ENCODE peak calls at places on chromosomes 12 and 14, in seven cellular contexts. One of them, this sample, is unnamed.
A peak's percentile ranks its signal among the peaks of the same experiment; 100 is the strongest.

GRCh38 chr12:90801776-90802175 is 153.2 kb downstream of the CCER1 start:
- DNase-seq in AG04450: peak; percentile 2
- DNase-seq in endodermal cell: no peak
- DNase-seq in dorsolateral prefrontal cortex: no peak
- DNase-seq in heart right ventricle: no peak
- DNase-seq in upper lobe of right lung: no peak
- DNase-seq in neural progenitor cell: no peak
- DNase-seq in this sample: peak; percentile 28

GRCh38 chr14:65251213-65251612 is 148.9 kb upstream of the MAX start:
- DNase-seq in AG04450: peak; percentile 39
- DNase-seq in neural progenitor cell: no peak
- DNase-seq in heart right ventricle: no peak
- DNase-seq in upper lobe of right lung: no peak
- DNase-seq in dorsolateral prefrontal cortex: no peak
- DNase-seq in endodermal cell: no peak
- DNase-seq in this sample: peak; percentile 68

GRCh38 chr14:64601571-64601970 is 51.8 kb downstream of the PPP1R36 start:
- DNase-seq in upper lobe of right lung: no peak
- DNase-seq in AG04450: no peak
- DNase-seq in heart right ventricle: no peak
- DNase-seq in neural progenitor cell: no peak
- DNase-seq in dorsolateral prefrontal cortex: no peak
- DNase-seq in endodermal cell: no peak
- DNase-seq in this sample: no peak

GRCh38 chr12:68310370-68310769 is 21.8 kb downstream of the MDM1 start:
- DNase-seq in upper lobe of right lung: no peak
- DNase-seq in dorsolateral prefrontal cortex: no peak
- DNase-seq in AG04450: peak; percentile 55
- DNase-seq in neural progenitor cell: no peak
- DNase-seq in heart right ventricle: no peak
- DNase-seq in endodermal cell: no peak
- DNase-seq in this sample: peak; percentile 81

GRCh38 chr12:111440631-111441030 is 34.9 kb downstream of the SH2B3 start:
- DNase-seq in dorsolateral prefrontal cortex: no peak
- DNase-seq in upper lobe of right lung: peak; percentile 32
- DNase-seq in neural progenitor cell: no peak
- DNase-seq in heart right ventricle: no peak
- DNase-seq in AG04450: no peak
- DNase-seq in endodermal cell: peak; percentile 45
- DNase-seq in this sample: no peak

GRCh38 chr12:132147423-132148367 is 3.4 kb downstream of the NOC4L start:
- DNase-seq in heart right ventricle: no peak
- DNase-seq in neural progenitor cell: no peak
- DNase-seq in dorsolateral prefrontal cortex: no peak
- DNase-seq in AG04450: no peak
- DNase-seq in endodermal cell: no peak
- DNase-seq in upper lobe of right lung: peak; percentile 63
- DNase-seq in this sample: no peak

GRCh38 chr14:102998393-102998792 is 59.0 kb downstream of the CDC42BPB start:
- DNase-seq in AG04450: no peak
- DNase-seq in endodermal cell: no peak
- DNase-seq in heart right ventricle: no peak
- DNase-seq in upper lobe of right lung: no peak
- DNase-seq in neural progenitor cell: no peak
- DNase-seq in dorsolateral prefrontal cortex: no peak
- DNase-seq in this sample: peak; percentile 61

GRCh38 chr14:23352506-23353432 is at the start of gene SLC22A17:
- DNase-seq in endodermal cell: peak; percentile 93
- DNase-seq in dorsolateral prefrontal cortex: peak; percentile 93
- DNase-seq in upper lobe of right lung: peak; percentile 78
- DNase-seq in AG04450: peak; percentile 81
- DNase-seq in heart right ventricle: peak; percentile 85
- DNase-seq in neural progenitor cell: peak; percentile 91
- DNase-seq in this sample: peak; percentile 85

GRCh38 chr14:66508547-66508845 is 549 bp downstream of the GPHN start:
- DNase-seq in neural progenitor cell: no peak
- DNase-seq in upper lobe of right lung: no peak
- DNase-seq in dorsolateral prefrontal cortex: no peak
- DNase-seq in endodermal cell: no peak
- DNase-seq in AG04450: no peak
- DNase-seq in heart right ventricle: no peak
- DNase-seq in this sample: no peak
- H3K27ac ChIP-seq in neural progenitor cell: peak overlapping the region; percentile 80
- H3K27ac ChIP-seq in upper lobe of right lung: peak overlapping the region; percentile 83
- H3K27ac ChIP-seq in dorsolateral prefrontal cortex: peak overlapping the region; percentile 95
- H3K27ac ChIP-seq in endodermal cell: peak overlapping the region; percentile 78
- H3K27ac ChIP-seq in AG04450: peak overlapping the region; percentile 35
- H3K27ac ChIP-seq in heart right ventricle: peak overlapping the region; percentile 96
- H3K27ac ChIP-seq in this sample: peak overlapping the region; percentile 45

DNA sequence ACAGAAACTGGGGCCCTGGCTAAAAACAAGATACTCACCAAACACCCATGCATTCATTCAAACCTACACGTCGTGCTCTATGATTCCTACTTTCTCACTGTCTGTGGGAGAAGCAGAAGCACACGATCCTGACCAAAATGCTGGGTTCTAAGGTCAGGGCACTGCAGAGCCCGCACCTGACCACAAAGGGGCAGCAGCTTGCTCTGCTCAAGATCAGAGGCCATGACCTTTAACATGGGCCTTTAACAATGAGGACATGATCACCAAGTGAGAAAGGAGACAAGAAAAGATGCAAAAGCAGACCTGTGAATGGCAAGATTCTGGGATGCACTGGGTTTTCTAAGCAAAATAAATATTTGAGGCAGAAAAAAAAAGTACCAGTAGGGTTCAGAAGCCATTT is 40.1 kb upstream of the VPS33A start:
- DNase-seq in endodermal cell: peak; percentile 83
- DNase-seq in upper lobe of right lung: no peak
- DNase-seq in heart right ventricle: no peak
- DNase-seq in dorsolateral prefrontal cortex: no peak
- DNase-seq in neural progenitor cell: peak; percentile 25
- DNase-seq in AG04450: no peak
- DNase-seq in this sample: no peak
- TF ChIP-seq CTCF in endodermal cell: peak; percentile 78
- TF ChIP-seq CTCF in upper lobe of right lung: no peak
- TF ChIP-seq CTCF in heart right ventricle: no peak
- TF ChIP-seq CTCF in dorsolateral prefrontal cortex: no peak
- TF ChIP-seq CTCF in neural progenitor cell: peak; percentile 37
- TF ChIP-seq CTCF in AG04450: no peak
- TF ChIP-seq CTCF in this sample: no peak

GRCh38 chr14:74940956-74941565 is 14.3 kb downstream of the PGF start:
- DNase-seq in heart right ventricle: no peak
- DNase-seq in endodermal cell: no peak
- DNase-seq in dorsolateral prefrontal cortex: no peak
- DNase-seq in AG04450: no peak
- DNase-seq in upper lobe of right lung: no peak
- DNase-seq in neural progenitor cell: no peak
- DNase-seq in this sample: no peak
- H3K27ac ChIP-seq in heart right ventricle: peak overlapping the region; percentile 87
- H3K27ac ChIP-seq in endodermal cell: no peak overlapping the region
- H3K27ac ChIP-seq in dorsolateral prefrontal cortex: peak overlapping the region; percentile 83
- H3K27ac ChIP-seq in AG04450: no peak overlapping the region
- H3K27ac ChIP-seq in upper lobe of right lung: peak overlapping the region; percentile 87
- H3K27ac ChIP-seq in neural progenitor cell: no peak overlapping the region
- H3K27ac ChIP-seq in this sample: no peak overlapping the region

GRCh38 chr12:113345318-113345717 is 10.4 kb upstream of the SLC8B1 start:
- DNase-seq in endodermal cell: no peak
- DNase-seq in heart right ventricle: no peak
- DNase-seq in AG04450: no peak
- DNase-seq in upper lobe of right lung: no peak
- DNase-seq in dorsolateral prefrontal cortex: no peak
- DNase-seq in neural progenitor cell: no peak
- DNase-seq in this sample: no peak

GRCh38 chr12:113347892-113348291 is 10.5 kb upstream of the PLBD2 start:
- DNase-seq in neural progenitor cell: no peak
- DNase-seq in AG04450: no peak
- DNase-seq in heart right ventricle: no peak
- DNase-seq in upper lobe of right lung: no peak
- DNase-seq in dorsolateral prefrontal cortex: no peak
- DNase-seq in endodermal cell: no peak
- DNase-seq in this sample: no peak

GRCh38 chr12:113348849-113349536 is 9.4 kb upstream of the PLBD2 start:
- DNase-seq in heart right ventricle: no peak
- DNase-seq in dorsolateral prefrontal cortex: no peak
- DNase-seq in upper lobe of right lung: no peak
- DNase-seq in endodermal cell: peak; percentile 81
- DNase-seq in AG04450: no peak
- DNase-seq in neural progenitor cell: peak; percentile 24
- DNase-seq in this sample: no peak

GRCh38 chr12:113346387-113346786 is 11.5 kb upstream of the SLC8B1 start:
- DNase-seq in dorsolateral prefrontal cortex: no peak
- DNase-seq in heart right ventricle: no peak
- DNase-seq in neural progenitor cell: no peak
- DNase-seq in AG04450: no peak
- DNase-seq in endodermal cell: no peak
- DNase-seq in upper lobe of right lung: no peak
- DNase-seq in this sample: no peak

DNA sequence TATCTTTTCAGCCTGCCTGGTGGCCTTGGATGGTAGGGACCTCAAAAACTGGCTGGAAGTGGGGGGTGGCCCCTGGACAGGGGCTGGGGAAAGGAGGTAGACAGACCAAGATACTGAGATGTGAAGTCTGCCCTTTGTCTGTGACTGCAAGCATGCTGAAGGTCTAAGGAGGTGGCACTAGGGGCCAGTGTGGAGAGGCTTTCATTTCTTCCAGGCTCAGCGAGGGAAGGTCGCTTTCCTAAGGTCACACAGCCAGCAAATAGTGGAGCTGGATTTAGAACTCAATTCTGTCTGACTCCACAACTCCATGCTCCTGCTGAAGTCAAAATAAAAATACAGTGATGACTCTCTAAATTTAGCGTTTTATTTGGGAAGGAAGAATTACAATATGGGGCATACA is 11.3 kb upstream of the PLBD2 start:
- DNase-seq in endodermal cell: peak; percentile 65
- DNase-seq in neural progenitor cell: no peak
- DNase-seq in heart right ventricle: no peak
- DNase-seq in AG04450: no peak
- DNase-seq in upper lobe of right lung: no peak
- DNase-seq in dorsolateral prefrontal cortex: no peak
- DNase-seq in this sample: no peak
- TF ChIP-seq CTCF in endodermal cell: peak; percentile 42
- TF ChIP-seq CTCF in neural progenitor cell: no peak
- TF ChIP-seq CTCF in heart right ventricle: no peak
- TF ChIP-seq CTCF in AG04450: no peak
- TF ChIP-seq CTCF in upper lobe of right lung: no peak
- TF ChIP-seq CTCF in dorsolateral prefrontal cortex: no peak
- TF ChIP-seq CTCF in this sample: no peak

GRCh38 chr12:28759334-28759733 is 389.7 kb upstream of the FAR2 start:
- DNase-seq in heart right ventricle: no peak
- DNase-seq in upper lobe of right lung: no peak
- DNase-seq in dorsolateral prefrontal cortex: no peak
- DNase-seq in AG04450: no peak
- DNase-seq in endodermal cell: peak; percentile 87
- DNase-seq in neural progenitor cell: peak; percentile 49
- DNase-seq in this sample: no peak
- H3K27ac ChIP-seq in heart right ventricle: no peak overlapping the region
- H3K27ac ChIP-seq in upper lobe of right lung: no peak overlapping the region
- H3K27ac ChIP-seq in dorsolateral prefrontal cortex: no peak overlapping the region
- H3K27ac ChIP-seq in AG04450: no peak overlapping the region
- H3K27ac ChIP-seq in endodermal cell: no peak overlapping the region
- H3K27ac ChIP-seq in neural progenitor cell: no peak overlapping the region
- H3K27ac ChIP-seq in this sample: no peak overlapping the region

GRCh38 chr12:110135012-110135411 is 10.9 kb downstream of the IFT81 start:
- DNase-seq in neural progenitor cell: no peak
- DNase-seq in dorsolateral prefrontal cortex: no peak
- DNase-seq in upper lobe of right lung: no peak
- DNase-seq in heart right ventricle: no peak
- DNase-seq in AG04450: peak; percentile 65
- DNase-seq in endodermal cell: no peak
- DNase-seq in this sample: peak; percentile 34
- TF ChIP-seq CTCF in neural progenitor cell: no peak
- TF ChIP-seq CTCF in dorsolateral prefrontal cortex: no peak
- TF ChIP-seq CTCF in upper lobe of right lung: no peak
- TF ChIP-seq CTCF in heart right ventricle: no peak
- TF ChIP-seq CTCF in AG04450: no peak
- TF ChIP-seq CTCF in endodermal cell: no peak
- TF ChIP-seq CTCF in this sample: no peak

GRCh38 chr12:124736115-124737039 is 127.3 kb downstream of the SCARB1 start:
- DNase-seq in heart right ventricle: no peak
- DNase-seq in endodermal cell: no peak
- DNase-seq in upper lobe of right lung: no peak
- DNase-seq in AG04450: no peak
- DNase-seq in dorsolateral prefrontal cortex: no peak
- DNase-seq in neural progenitor cell: no peak
- DNase-seq in this sample: no peak
- H3K27ac ChIP-seq in heart right ventricle: peak overlapping the region; percentile 38
- H3K27ac ChIP-seq in endodermal cell: no peak overlapping the region
- H3K27ac ChIP-seq in upper lobe of right lung: no peak overlapping the region
- H3K27ac ChIP-seq in AG04450: no peak overlapping the region
- H3K27ac ChIP-seq in dorsolateral prefrontal cortex: peak overlapping the region; percentile 28
- H3K27ac ChIP-seq in neural progenitor cell: no peak overlapping the region
- H3K27ac ChIP-seq in this sample: no peak overlapping the region

DNA sequence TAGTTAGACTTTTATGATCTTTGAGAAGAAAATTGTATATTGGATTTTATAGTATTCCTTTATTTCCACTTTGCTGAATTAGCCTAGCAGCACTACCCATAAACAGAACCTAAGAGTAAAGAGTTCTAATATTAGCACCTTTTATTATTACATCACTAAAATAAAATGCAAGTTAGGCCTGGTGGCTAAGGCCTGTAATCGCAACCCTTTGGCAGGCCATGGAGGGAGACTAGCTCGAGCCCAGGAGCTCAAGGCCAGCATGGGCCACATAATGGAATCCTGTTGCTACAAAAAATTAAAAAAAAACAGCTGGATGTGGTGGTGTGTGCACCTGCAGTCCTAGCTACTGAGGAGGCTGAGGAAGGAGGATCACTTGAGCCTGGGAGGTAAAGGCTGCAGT is 288.2 kb downstream of the TRHDE start:
- DNase-seq in endodermal cell: peak; percentile 55
- DNase-seq in upper lobe of right lung: no peak
- DNase-seq in dorsolateral prefrontal cortex: no peak
- DNase-seq in heart right ventricle: no peak
- DNase-seq in neural progenitor cell: no peak
- DNase-seq in AG04450: no peak
- DNase-seq in this sample: no peak
- TF ChIP-seq CTCF in endodermal cell: peak; percentile 64
- TF ChIP-seq CTCF in upper lobe of right lung: no peak
- TF ChIP-seq CTCF in dorsolateral prefrontal cortex: no peak
- TF ChIP-seq CTCF in heart right ventricle: no peak
- TF ChIP-seq CTCF in neural progenitor cell: peak; percentile 20
- TF ChIP-seq CTCF in AG04450: no peak
- TF ChIP-seq CTCF in this sample: peak; percentile 21

GRCh38 chr12:42630323-42630722 is 40.8 kb upstream of the PRICKLE1 start:
- DNase-seq in endodermal cell: no peak
- DNase-seq in heart right ventricle: no peak
- DNase-seq in dorsolateral prefrontal cortex: no peak
- DNase-seq in neural progenitor cell: no peak
- DNase-seq in AG04450: no peak
- DNase-seq in upper lobe of right lung: no peak
- DNase-seq in this sample: no peak
- H3K27ac ChIP-seq in endodermal cell: no peak overlapping the region
- H3K27ac ChIP-seq in heart right ventricle: no peak overlapping the region
- H3K27ac ChIP-seq in dorsolateral prefrontal cortex: no peak overlapping the region
- H3K27ac ChIP-seq in neural progenitor cell: no peak overlapping the region
- H3K27ac ChIP-seq in AG04450: no peak overlapping the region
- H3K27ac ChIP-seq in upper lobe of right lung: no peak overlapping the region
- H3K27ac ChIP-seq in this sample: no peak overlapping the region

This sample was measured in brain microvascular endothelial cell.